ENCODE peak calls at places on chromosomes 6 and 20, in seven cellular contexts. X is suprapubic skin, Y is endothelial cell of umbilical vein, O is transverse colon, F is spleen, B is stomach, C is SK-N-SH. L is an unnamed sample. For H3K9me3, the result is how much of the 10 kb centered on the place peaks cover.

GRCh38 chr6:95352064-95352463 is 225.3 kb upstream of the MANEA start:
- DNase-seq in X (no peak), Y (no peak), O (no peak), F (no peak), B (no peak), C (no peak), L (no peak)

GRCh38 chr6:137801352-137802088 is 65.5 kb upstream of the TNFAIP3 start:
- DNase-seq in X (no peak), Y (no peak), O (no peak), F (no peak), B (no peak), C (no peak), L (no peak)

GRCh38 chr6:21109421-21110178 is 484.0 kb upstream of the SOX4 start:
- DNase-seq in X (no peak), Y (peak), O (no peak), F (no peak), B (no peak), C (no peak), L (no peak)

GRCh38 chr6:13575377-13575775 is 975 bp downstream of the SIRT5 start:
- DNase-seq in X (no peak), Y (no peak), O (no peak), F (no peak), B (no peak), C (no peak), L (no peak)

GRCh38 chr6:106715922-106716321 is 86.5 kb downstream of the QRSL1 start:
- DNase-seq in X (no peak), Y (no peak), O (no peak), F (no peak), B (no peak), C (no peak), L (no peak)

GRCh38 chr6:169424821-169425240 is 171.2 kb upstream of the THBS2 start:
- DNase-seq in X (no peak), Y (no peak), O (no peak), F (no peak), B (no peak), C (peak), L (no peak)

GRCh38 chr20:7505835-7506221 is 434.4 kb downstream of the HAO1 start:
- DNase-seq in X (no peak), Y (no peak), O (no peak), F (no peak), B (no peak), C (no peak), L (no peak)

GRCh38 chr6:142857609-142858195 is 87.3 kb downstream of the HIVEP2 start:
- DNase-seq in X (no peak), Y (no peak), O (no peak), F (peak), B (no peak), C (no peak), L (no peak)

GRCh38 chr6:148446681-148447080 is 104.0 kb downstream of the SASH1 start:
- DNase-seq in X (no peak), Y (no peak), O (no peak), F (no peak), B (no peak), C (no peak), L (no peak)

DNA sequence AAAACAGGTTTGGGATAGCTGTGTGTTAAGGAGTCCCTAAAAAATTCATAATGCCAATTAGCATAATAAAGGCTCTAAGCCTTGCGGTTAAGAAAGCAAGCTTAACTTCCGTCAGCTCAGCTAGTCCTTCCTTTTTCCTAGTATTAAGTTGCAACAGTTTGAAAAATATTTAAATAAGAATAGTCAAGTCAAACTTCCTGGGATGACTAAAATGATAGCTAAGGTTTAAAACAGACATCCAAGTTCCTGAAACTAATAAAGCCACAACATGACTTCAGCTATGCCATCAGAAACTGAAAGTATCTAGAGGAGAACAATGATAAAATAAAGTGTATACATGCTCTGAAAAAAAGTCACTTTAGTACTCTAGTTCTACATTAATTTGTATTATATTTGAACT is 3.4 kb downstream of the AKIRIN2 start:
- DNase-seq in X (no peak), Y (peak), O (no peak), F (no peak), B (no peak), C (no peak), L (no peak)
- TF ChIP-seq POLR2AphosphoS5 in X (no peak), Y (no peak), O (no peak), F (no peak), B (no peak), C (no peak), L (no peak)

GRCh38 chr6:85810558-85810957 is 167.9 kb upstream of the SYNCRIP start:
- DNase-seq in X (no peak), Y (no peak), O (no peak), F (no peak), B (no peak), C (no peak), L (no peak)
- H3K9me3 ChIP-seq in X (under half), Y (under half), O (under half), F (half or more), B (under half), C (under half), L (under half)

GRCh38 chr6:158023597-158023939 is 41.9 kb downstream of the SYNJ2 start:
- DNase-seq in X (no peak), Y (no peak), O (no peak), F (no peak), B (no peak), C (no peak), L (no peak)
- H3K27ac ChIP-seq in X (no peak), Y (no peak), O (no peak), F (no peak), B (no peak), C (peak), L (no peak)

GRCh38 chr6:141443032-141443431 is 689.7 kb upstream of the GJE1 start:
- DNase-seq in X (no peak), Y (peak), O (no peak), F (no peak), B (no peak), C (no peak), L (no peak)

GRCh38 chr6:141443668-141444067 is 689.1 kb upstream of the GJE1 start:
- DNase-seq in X (no peak), Y (peak), O (no peak), F (no peak), B (no peak), C (no peak), L (no peak)

GRCh38 chr6:141437685-141438084 is 695.0 kb upstream of the GJE1 start:
- DNase-seq in X (no peak), Y (no peak), O (no peak), F (no peak), B (no peak), C (no peak), L (no peak)
- TF ChIP-seq POLR2AphosphoS5 in X (no peak), Y (no peak), O (no peak), F (no peak), B (no peak), C (no peak), L (no peak)

DNA sequence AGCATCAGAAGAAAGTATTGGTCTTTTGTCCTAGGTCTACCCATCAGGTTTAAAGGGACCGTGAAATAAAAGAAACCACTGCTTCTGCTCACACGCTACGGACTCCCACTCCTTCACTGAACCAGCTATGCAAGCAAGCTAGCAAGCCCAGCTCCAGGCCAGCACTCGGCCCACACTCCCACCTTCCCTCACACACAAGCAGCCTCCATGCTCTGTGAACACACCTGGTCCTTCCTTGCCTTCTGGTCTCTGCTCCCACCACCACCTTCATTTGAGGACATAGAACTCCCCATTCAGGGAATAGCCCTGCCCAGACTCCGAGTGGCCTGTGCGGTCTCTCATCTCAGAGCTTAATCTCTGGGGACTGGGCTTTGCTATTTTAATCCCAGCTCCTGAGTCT is 436.4 kb upstream of the CDH4 start:
- DNase-seq in X (no peak), Y (no peak), O (no peak), F (no peak), B (no peak), C (no peak), L (peak)
- H3K9me3 ChIP-seq in X (under half), Y (under half), O (under half), F (under half), B (under half), C (under half), L (under half)

GRCh38 chr6:141252828-141253608 is 879.7 kb upstream of the GJE1 start:
- DNase-seq in X (no peak), Y (peak), O (no peak), F (no peak), B (no peak), C (no peak), L (no peak)
- H3K27ac ChIP-seq in X (no peak), Y (no peak), O (peak), F (peak), B (peak), C (no peak), L (peak)

GRCh38 chr6:121951077-121951476 is 448.4 kb upstream of the HSF2 start:
- DNase-seq in X (no peak), Y (no peak), O (no peak), F (no peak), B (no peak), C (no peak), L (no peak)

GRCh38 chr6:121956782-121957181 is 442.7 kb upstream of the HSF2 start:
- DNase-seq in X (no peak), Y (no peak), O (no peak), F (no peak), B (no peak), C (no peak), L (no peak)

DNA sequence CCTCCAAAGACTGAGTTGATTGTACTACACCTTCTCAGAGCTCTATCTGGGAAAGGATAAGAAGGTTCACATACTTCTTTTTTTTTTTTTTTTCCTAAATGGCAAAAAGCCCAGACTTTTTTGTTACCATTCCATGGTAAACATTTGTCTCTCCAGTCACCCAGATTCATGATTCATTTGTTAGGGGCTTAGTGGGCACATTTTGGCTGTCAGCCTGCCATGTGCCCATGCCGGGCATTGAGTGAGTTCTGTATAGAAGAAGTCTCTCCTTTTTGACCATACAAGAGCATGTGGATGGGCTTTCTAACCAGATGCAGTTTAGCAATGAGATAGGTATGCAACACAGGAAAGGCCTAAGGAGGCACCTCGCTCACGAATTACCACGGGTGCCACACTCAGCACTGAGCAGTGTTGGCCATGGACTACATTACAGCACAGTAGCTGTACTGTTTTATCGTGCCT is 447.5 kb upstream of the HSF2 start:
- DNase-seq in X (no peak), Y (peak), O (no peak), F (peak), B (no peak), C (no peak), L (no peak)
- TF ChIP-seq POLR2AphosphoS5 in X (no peak), Y (no peak), O (peak), F (no peak), B (peak), C (no peak), L (peak)

DNA sequence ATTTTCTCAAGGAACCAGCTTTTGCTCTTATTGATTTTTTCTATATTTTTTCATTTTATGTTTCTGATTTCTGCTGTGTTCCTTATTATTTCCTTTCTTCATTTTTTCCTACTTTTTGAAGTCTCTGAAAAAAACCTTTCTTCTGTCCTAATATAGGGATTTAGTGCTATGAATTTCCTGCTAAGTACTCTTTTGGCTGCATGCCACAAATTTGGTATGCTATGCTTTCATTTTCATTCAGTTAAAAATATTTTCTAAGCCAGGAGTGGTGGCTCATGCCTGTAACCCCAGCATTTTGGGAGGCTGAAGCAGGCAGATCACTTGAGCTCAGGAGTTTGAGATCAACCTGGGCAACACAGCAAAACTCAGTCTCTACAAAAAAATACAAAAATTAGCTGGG is 30.6 kb downstream of the SIRPD start:
- DNase-seq in X (no peak), Y (peak), O (no peak), F (no peak), B (no peak), C (no peak), L (no peak)
- H3K9me3 ChIP-seq in X (under half), Y (under half), O (under half), F (under half), B (under half), C (under half), L (under half)

GRCh38 chr20:62936996-62937352 is 973 bp upstream of the GID8 start:
- DNase-seq in X (no peak), Y (peak), O (no peak), F (no peak), B (no peak), C (no peak), L (no peak)

GRCh38 chr20:62935204-62935967 is 2.6 kb upstream of the GID8 start:
- DNase-seq in X (no peak), Y (no peak), O (no peak), F (no peak), B (no peak), C (no peak), L (no peak)

GRCh38 chr20:62937353-62938104 is 418 bp upstream of the GID8 start:
- DNase-seq in X (peak), Y (peak), O (peak), F (peak), B (peak), C (peak), L (peak)

GRCh38 chr20:62933966-62934365 is 4.0 kb upstream of the GID8 start:
- DNase-seq in X (no peak), Y (no peak), O (no peak), F (peak), B (no peak), C (no peak), L (no peak)

GRCh38 chr20:62935968-62936585 is 1.9 kb upstream of the GID8 start:
- DNase-seq in X (no peak), Y (no peak), O (no peak), F (peak), B (no peak), C (no peak), L (no peak)
- H3K27ac ChIP-seq in X (no peak), Y (no peak), O (no peak), F (no peak), B (peak), C (peak), L (no peak)

GRCh38 chr20:5495939-5496338 is 179.2 kb upstream of the PROKR2 start:
- DNase-seq in X (no peak), Y (no peak), O (no peak), F (no peak), B (no peak), C (no peak), L (no peak)

GRCh38 chr20:5489596-5489995 is 172.8 kb upstream of the PROKR2 start:
- DNase-seq in X (no peak), Y (no peak), O (no peak), F (no peak), B (no peak), C (no peak), L (no peak)

GRCh38 chr20:5495026-5495425 is 178.3 kb upstream of the PROKR2 start:
- DNase-seq in X (peak), Y (no peak), O (no peak), F (no peak), B (no peak), C (no peak), L (no peak)

GRCh38 chr20:5491463-5491862 is 174.7 kb upstream of the PROKR2 start:
- DNase-seq in X (no peak), Y (no peak), O (no peak), F (no peak), B (no peak), C (no peak), L (no peak)

GRCh38 chr20:5492941-5493340 is 176.2 kb upstream of the PROKR2 start:
- DNase-seq in X (peak), Y (no peak), O (no peak), F (no peak), B (no peak), C (no peak), L (no peak)
- TF ChIP-seq POLR2AphosphoS5 in X (no peak), Y (no peak), O (no peak), F (no peak), B (no peak), C (no peak), L (no peak)